ENCODE peak calls at places on chromosomes 13 and 19, in five cellular contexts. I is HepG2; H is psoas muscle; T is activated CD8-positive, alpha-beta T cell treated with anti-CD3 and anti-CD28 coated beads for 36 hours; X is left lung. O is an unnamed sample.
A peak's percentile ranks its signal among the peaks of the same experiment; 100 is the strongest.

GRCh38 chr13:39133781-39134180 is 95.5 kb downstream of the NHLRC3 start:
- ATAC-seq in I (no peak), H (no peak), T (no peak), X (no peak), O (no peak)

GRCh38 chr19:43674630-43674982 is 4.6 kb upstream of the PLAUR start:
- ATAC-seq in I (no peak), H (no peak), T (no peak), X (peak; percentile 16), O (no peak)

GRCh38 chr19:16496613-16496983 is 404 bp downstream of the C19orf44 start:
- ATAC-seq in I (no peak), H (peak; percentile 81), T (no peak), X (peak; percentile 2), O (peak; percentile 23)

GRCh38 chr19:49064029-49064629 is 489 bp downstream of the NTF4 start:
- ATAC-seq in I (peak; percentile 17), H (no peak), T (no peak), X (peak; percentile 88), O (no peak)

GRCh38 chr13:42812311-42812710 is 30.9 kb downstream of the FAM216B start:
- ATAC-seq in I (peak; percentile 62), H (no peak), T (no peak), X (no peak), O (no peak)

GRCh38 chr19:15115080-15115479 is 7.9 kb downstream of the SYDE1 start:
- ATAC-seq in I (peak; percentile 5), H (peak; percentile 70), T (no peak), X (peak; percentile 43), O (peak; percentile 70)

GRCh38 chr19:10001899-10002298 is 8.4 kb downstream of the COL5A3 start:
- ATAC-seq in I (peak; percentile 89), H (peak; percentile 56), T (no peak), X (no peak), O (peak; percentile 58)

GRCh38 chr19:52748336-52748950 is 13.6 kb upstream of the ZNF611 start:
- ATAC-seq in I (no peak), H (no peak), T (peak; percentile 66), X (peak; percentile 64), O (peak; percentile 48)

GRCh38 chr13:93227280-93227905 is 786 bp downstream of the GPC6 start:
- ATAC-seq in I (peak; percentile 63), H (peak; percentile 30), T (no peak), X (peak; percentile 47), O (no peak)
- TF ChIP-seq CTCF in I (no peak), H (no peak), T (no peak), X (no peak), O (no peak)

DNA sequence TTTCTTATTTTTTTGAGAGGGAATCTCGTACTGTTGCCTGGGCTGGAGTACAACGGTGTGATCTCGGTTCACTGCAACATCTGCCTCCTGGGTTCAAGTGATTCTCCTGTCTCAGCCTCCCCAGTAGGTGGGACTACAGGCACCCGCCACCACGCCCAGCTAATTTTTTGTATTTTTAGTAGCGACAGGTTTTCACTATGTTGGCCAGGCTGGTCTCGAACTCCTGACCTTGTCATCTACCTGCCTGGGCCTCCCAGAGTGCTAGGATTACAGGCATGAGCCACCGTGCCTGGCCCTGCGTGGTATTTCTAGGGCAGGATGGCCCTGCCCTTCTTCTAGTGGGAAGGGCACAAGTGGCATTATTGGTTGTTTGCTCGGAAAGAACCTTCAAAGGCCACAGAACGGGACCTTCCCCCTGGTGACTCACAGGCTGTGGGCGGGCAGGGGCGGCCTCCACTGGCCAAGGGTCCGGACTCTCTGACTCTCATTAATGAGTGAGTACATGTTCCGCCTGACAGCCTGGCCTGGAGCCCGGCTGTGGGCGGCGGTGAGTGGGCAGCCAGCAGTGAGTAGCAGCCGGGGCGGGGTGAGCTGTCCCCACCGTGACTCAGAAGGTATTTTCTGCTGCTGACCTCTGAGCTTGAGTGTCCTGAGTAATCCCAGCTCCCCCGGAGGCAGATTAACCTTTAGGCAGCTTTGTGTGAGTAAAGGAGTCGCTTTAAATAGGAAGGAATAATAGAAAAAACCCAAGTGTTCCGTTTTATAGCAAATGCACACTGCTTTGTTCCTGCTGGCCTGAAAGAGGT is 5.1 kb downstream of the DOT1L start:
- ATAC-seq in I (peak; percentile 83), H (peak; percentile 86), T (peak; percentile 60), X (peak; percentile 84), O (peak; percentile 95)
- TF ChIP-seq CTCF in I (peak; percentile 49), H (no peak), T (no peak), X (no peak), O (no peak)

DNA sequence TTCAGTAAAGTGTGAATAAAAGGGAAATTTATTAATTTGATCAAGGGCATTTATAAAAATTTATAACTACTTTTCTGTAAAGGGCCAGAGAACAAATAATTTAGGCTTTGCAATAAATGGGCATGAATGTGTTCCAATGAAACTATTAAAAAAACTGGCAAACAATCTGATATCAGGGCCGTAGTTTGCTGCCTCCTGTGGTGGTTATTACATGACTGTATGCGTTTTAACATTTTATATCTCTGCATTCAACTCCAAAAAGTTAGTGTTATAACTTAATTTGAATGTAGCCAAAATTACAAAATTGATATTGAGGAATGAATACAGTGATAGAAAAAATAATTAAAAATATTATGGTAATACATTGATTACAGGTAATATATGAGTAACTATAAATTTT is 80.5 kb upstream of the POSTN start:
- ATAC-seq in I (no peak), H (no peak), T (no peak), X (no peak), O (no peak)
- TF ChIP-seq CTCF in I (no peak), H (no peak), T (no peak), X (no peak), O (no peak)

DNA sequence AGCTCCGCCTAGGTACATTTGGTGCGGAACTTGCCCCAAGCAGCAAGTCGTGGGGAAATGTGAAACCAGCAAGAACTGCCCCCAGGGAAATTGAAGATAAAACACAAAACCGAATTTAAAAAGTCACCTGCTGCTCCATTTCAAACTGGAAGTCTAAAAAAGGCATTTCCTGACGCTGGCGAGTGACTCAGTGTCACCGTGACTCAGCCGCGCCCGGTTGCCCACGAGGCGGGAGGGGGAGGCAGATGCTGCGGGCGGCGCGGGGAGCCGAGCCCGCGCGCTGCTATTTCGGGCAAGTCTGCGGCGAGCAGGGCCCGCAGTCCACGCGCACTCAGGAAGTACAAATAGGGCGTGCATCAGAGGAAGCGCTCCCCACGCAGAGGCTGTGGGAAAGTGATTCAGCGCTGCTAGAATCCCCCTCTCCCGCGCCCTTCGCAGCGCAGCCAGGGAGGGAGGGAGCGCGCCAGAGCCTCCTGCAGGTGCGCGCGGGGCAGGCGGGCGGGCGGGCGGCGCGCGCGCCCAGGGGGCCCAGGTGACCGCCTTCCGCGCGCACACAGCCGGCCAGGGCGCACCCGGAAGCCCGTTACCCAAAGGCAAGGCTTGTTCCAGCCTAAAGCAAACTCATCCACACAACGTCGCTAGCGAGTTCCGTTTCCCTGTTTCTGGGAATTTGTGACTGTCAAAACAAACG is 168.8 kb downstream of the COL4A1 start:
- ATAC-seq in I (peak; percentile 84), H (peak; percentile 84), T (peak; percentile 82), X (peak; percentile 90), O (peak; percentile 87)
- TF ChIP-seq CTCF in I (peak; percentile 27), H (no peak), T (no peak), X (no peak), O (no peak)

DNA sequence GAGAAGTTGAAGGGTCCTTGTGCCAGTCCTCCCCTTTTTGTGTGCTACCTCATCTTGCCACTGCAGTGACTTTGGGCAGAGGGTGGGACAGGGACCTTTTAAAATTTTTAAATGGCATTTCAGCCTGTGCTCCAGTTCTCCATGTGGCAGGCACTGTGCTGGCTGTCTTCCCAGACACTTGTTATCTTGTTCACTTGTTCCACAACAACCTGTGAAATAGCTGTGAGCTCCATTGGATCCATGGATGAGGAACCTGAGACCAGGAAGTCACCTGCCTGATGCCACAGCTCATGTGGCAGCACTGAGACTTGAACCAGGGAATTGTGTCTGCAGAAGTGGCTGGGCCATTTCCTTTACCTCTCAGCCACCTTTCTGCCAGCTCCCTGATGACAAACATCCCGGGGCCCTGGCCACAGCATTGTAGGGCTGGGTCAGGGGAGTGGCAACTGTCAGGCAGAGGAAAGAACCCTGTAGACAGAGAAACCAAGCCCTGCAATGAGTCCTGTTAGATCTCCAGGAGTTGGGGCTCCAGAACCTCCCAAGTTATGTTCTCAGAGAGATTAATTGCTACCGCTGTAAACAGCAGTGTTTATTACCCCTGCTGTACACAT is 6.4 kb downstream of the EGLN2 start:
- ATAC-seq in I (no peak), H (no peak), T (no peak), X (no peak), O (no peak)
- TF ChIP-seq CTCF in I (no peak), H (no peak), T (no peak), X (no peak), O (no peak)

GRCh38 chr13:103066079-103066880 is at the start of gene SLC10A2:
- ATAC-seq in I (no peak), H (no peak), T (no peak), X (no peak), O (no peak)

GRCh38 chr13:103066991-103067390 is 774 bp upstream of the SLC10A2 start:
- ATAC-seq in I (no peak), H (no peak), T (no peak), X (no peak), O (no peak)

GRCh38 chr13:103062079-103062478 is 4.1 kb downstream of the SLC10A2 start:
- ATAC-seq in I (no peak), H (no peak), T (no peak), X (no peak), O (no peak)

GRCh38 chr13:103063376-103063775 is 2.8 kb downstream of the SLC10A2 start:
- ATAC-seq in I (no peak), H (no peak), T (no peak), X (no peak), O (no peak)

GRCh38 chr13:103067751-103068563 is 1.7 kb upstream of the SLC10A2 start:
- ATAC-seq in I (no peak), H (no peak), T (no peak), X (no peak), O (no peak)
- TF ChIP-seq CTCF in I (no peak), H (no peak), T (no peak), X (no peak), O (no peak)